ENCODE peak calls at places on chromosomes 16 and 17, in six cellular contexts. N is esophagus muscularis mucosa, F is ovary, Q is SK-N-SH, U is sigmoid colon, P is HepG2. J is an unnamed sample.

GRCh38 chr17:49497147-49498036 is 2.3 kb downstream of the NGFR start:
- DNase-seq in N (no peak), Q (peak; percentile 84), U (peak; percentile 91), F (peak; percentile 50), P (no peak), J (no peak)

GRCh38 chr17:42399948-42400843 is 12.0 kb upstream of the STAT3 start:
- DNase-seq in P (no peak), N (no peak), F (peak; percentile 12), U (no peak), Q (no peak), J (no peak)

GRCh38 chr17:7862692-7863437 is 5.1 kb downstream of the CYB5D1 start:
- DNase-seq in U (peak; percentile 74), N (no peak), P (peak; percentile 91), Q (peak; percentile 71), F (peak; percentile 48), J (no peak)

GRCh38 chr17:80262291-80262690 is 1.6 kb downstream of the RNF213 start:
- DNase-seq in Q (no peak), U (no peak), F (no peak), P (no peak), N (no peak), J (no peak)

GRCh38 chr16:61678182-61678581 is 358.1 kb downstream of the CDH8 start:
- DNase-seq in Q (no peak), P (no peak), F (no peak), U (no peak), N (no peak), J (no peak)

GRCh38 chr17:64679710-64680216 is 17.7 kb upstream of the SMURF2 start:
- DNase-seq in F (no peak), P (peak; percentile 81), U (no peak), Q (no peak), N (no peak), J (no peak)

GRCh38 chr16:31350275-31351005 is 4.5 kb upstream of the ITGAX start:
- DNase-seq in U (no peak), P (no peak), F (no peak), Q (no peak), N (no peak), J (no peak)

GRCh38 chr17:32267690-32268205 is 2.1 kb downstream of the RHBDL3 start:
- DNase-seq in F (no peak), P (no peak), N (no peak), Q (no peak), U (no peak), J (no peak)

GRCh38 chr17:34613064-34614019 is 34.0 kb downstream of the TMEM132E start:
- DNase-seq in N (no peak), Q (peak; percentile 77), P (no peak), F (peak; percentile 60), U (no peak), J (no peak)

GRCh38 chr17:74297941-74298340 is 23.9 kb downstream of the DNAI2 start:
- DNase-seq in F (no peak), N (no peak), U (no peak), Q (no peak), P (no peak), J (no peak)

GRCh38 chr17:50130778-50131317 is 888 bp upstream of the SAMD14 start:
- DNase-seq in N (no peak), U (no peak), F (no peak), P (peak; percentile 39), Q (peak; percentile 67), J (no peak)

GRCh38 chr16:84061236-84061830 is 18.7 kb upstream of the SLC38A8 start:
- DNase-seq in F (peak; percentile 21), P (no peak), N (no peak), Q (no peak), U (peak; percentile 48), J (no peak)

GRCh38 chr16:29950806-29951461 is 10.9 kb upstream of the TMEM219 start:
- DNase-seq in U (no peak), N (no peak), Q (no peak), P (no peak), F (no peak), J (no peak)

GRCh38 chr16:3022697-3023414 is 886 bp downstream of the HCFC1R1 start:
- DNase-seq in N (no peak), F (no peak), U (no peak), P (no peak), Q (no peak), J (no peak)

GRCh38 chr16:80993293-80993691 is 13.4 kb downstream of the CMC2 start:
- DNase-seq in P (peak; percentile 87), U (no peak), F (no peak), Q (no peak), N (no peak), J (peak; percentile 47)

GRCh38 chr17:42682400-42683384 is at the start of gene CNTNAP1:
- DNase-seq in Q (peak; percentile 90), P (peak; percentile 45), F (peak; percentile 82), N (no peak), U (peak; percentile 88), J (peak; percentile 51)

GRCh38 chr16:84136331-84137125 is 8.4 kb downstream of the HSDL1 start:
- DNase-seq in F (no peak), P (no peak), U (no peak), N (no peak), Q (no peak), J (no peak)

GRCh38 chr16:10206865-10207264 is 24.6 kb upstream of the GRIN2A start:
- DNase-seq in Q (no peak), F (no peak), U (no peak), N (no peak), P (no peak), J (no peak)

GRCh38 chr17:78204387-78205123 is 9.5 kb upstream of the BIRC5 start:
- DNase-seq in F (no peak), U (no peak), N (no peak), P (no peak), Q (no peak), J (no peak)

GRCh38 chr17:19387921-19388521 is 1.0 kb upstream of the MFAP4 start:
- DNase-seq in U (peak; percentile 87), F (no peak), P (no peak), N (no peak), Q (no peak), J (no peak)

DNA sequence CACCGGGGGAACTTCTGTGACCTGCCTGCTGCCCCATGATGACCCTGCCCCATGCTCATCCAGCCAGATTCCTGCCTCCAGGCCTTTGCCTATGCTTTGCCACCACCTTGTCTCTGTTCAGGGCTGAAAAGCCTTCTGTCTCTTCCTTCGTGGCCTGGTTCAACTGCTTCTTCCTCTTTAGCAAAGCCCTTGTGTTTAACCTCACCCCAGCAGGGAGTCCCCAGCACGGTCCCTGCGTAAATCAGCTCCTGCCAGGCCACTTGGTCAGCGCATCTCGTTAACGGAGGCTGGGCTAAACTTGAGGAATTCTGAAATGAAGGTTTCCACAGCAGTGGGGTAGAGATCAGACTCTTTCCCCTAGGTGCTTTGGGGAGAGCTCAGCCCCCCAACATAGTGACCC is 16.1 kb upstream of the KCNJ12 start:
- DNase-seq in Q (no peak), U (no peak), P (no peak), F (no peak), N (no peak), J (no peak)
- TF ChIP-seq EP300 in Q (no peak), U (no peak), P (no peak), F (no peak), N (no peak), J (no peak)

DNA sequence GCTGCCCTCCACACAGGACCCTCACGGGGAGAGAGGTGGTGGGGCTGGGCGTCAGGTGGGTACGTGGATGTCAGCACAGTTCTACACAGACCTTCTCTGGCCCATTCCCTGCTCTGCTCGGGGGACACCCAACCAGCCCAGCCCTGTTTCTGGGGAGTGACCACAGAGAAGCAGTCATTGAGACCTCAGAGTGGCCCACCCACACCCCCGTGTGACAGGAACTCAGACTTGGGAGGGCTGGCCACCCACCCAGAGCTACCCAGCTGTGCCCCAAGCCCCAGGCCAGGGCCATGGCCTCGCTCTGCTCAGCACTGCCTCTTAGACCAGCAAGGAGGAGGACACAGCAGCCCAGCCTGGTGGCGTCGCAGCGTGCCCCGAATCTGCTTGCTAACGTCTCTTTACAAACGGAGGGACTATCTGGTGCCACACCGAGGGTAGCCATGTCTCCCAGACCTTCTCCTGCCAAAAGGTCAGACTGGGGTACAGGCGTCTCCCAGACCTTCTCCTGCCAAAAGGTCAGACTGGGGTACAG is 77.7 kb downstream of the KLHDC4 start:
- DNase-seq in U (no peak), N (no peak), Q (no peak), F (no peak), P (no peak), J (no peak)
- TF ChIP-seq EP300 in U (no peak), N (no peak), Q (no peak), F (no peak), P (no peak), J (no peak)

GRCh38 chr17:57767561-57767960 is 22.5 kb upstream of the CCDC182 start:
- DNase-seq in P (no peak), N (no peak), F (no peak), U (no peak), Q (no peak), J (no peak)
- TF ChIP-seq EP300 in P (no peak), N (no peak), F (no peak), U (no peak), Q (no peak), J (no peak)

DNA sequence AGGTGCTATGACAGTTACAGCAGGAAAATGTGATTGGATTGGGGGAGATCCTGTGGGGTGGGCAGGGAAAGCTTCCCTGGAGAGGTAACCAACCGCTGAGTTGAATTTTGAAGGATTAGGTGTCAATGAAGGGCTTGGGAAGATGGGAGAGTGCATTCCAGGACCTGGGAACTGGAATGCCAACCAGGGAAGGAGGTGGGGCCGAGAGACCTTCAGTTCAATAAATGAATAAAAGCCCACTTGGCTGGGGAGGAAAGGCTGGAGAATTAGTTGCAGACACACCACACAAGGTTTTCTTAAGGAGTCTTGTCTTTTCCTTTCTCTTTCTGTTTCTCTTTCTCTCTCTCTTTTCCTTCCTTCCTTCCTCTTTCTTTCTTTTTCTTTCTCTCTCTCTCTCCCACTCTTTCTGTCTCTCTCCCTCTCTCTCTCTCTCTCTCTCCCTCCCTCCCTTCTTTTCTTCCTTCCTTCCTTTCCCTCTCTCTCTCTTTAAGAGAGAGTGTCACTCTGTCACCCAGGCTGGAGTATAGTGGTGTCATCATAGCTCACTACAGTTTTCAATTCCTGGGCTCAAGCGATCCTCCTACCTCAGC is 3.3 kb downstream of the USP43 start:
- DNase-seq in Q (no peak), F (no peak), U (no peak), P (no peak), N (no peak), J (no peak)
- TF ChIP-seq EP300 in Q (no peak), F (no peak), U (no peak), P (no peak), N (no peak), J (no peak)

DNA sequence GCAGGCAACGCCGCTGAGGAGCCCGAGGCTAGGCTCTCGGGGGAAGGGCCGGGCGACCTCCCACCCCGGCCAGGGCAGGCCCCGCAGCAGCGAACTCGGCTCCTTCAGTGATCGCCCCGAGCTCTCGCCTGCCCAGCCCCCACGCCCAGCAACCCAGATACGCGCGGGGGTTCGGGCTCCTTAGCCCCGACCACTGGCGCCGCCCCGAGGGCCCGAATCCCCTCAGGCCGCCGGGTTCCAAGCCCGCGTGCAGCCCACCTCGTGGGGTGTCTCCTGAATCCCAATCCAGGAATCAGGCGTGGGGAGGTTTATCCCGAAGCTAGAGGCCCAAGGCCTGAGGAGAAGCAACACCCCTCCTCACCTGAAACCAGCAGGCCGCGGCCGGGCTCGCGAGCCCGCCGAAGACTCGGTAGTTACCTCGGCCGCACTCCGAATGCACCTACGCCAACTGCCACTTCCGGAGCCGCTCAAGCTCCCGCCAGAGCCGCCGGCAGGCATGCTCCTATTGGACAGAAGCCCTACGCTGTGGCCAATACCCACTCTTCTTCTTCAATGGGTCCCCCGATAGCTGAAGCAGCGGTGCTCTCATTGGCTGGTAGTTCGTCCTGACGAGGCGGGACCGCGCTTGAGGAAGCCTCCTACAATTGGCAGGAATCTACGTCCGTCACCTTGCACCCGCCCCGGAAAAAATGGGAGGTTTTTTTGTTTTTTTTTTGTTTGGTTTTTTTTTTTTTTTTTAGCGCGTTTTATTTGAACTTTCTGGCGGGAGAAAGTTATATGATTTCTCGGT is at the start of gene RFWD3:
- DNase-seq in U (peak; percentile 99), N (peak; percentile 99), F (peak; percentile 96), P (peak; percentile 99), Q (peak; percentile 98), J (peak; percentile 98)
- TF ChIP-seq EP300 in U (no peak), N (no peak), F (no peak), P (no peak), Q (no peak), J (no peak)